ENCODE peak calls at places on chromosomes 11 and 22, in ten cellular contexts. Q is iris pigment epithelial cell; A is kidney epithelial cell; L is kidney tubule cell; G is CD8-positive, alpha-beta T cell; S is activated effector memory CD4-positive, alpha-beta T cell treated with anti-CD3 and anti-CD28 coated beads, Interleukin-2, amount 50 U/mL, for 16 hours; N is hypothalamus; M is AG08395; Y is small intestine; O is HEK293T. D is an unnamed sample.

GRCh38 chr11:94909371-94909820 is 64.0 kb downstream of the CWC15 start:
- DNase-seq in Q (peak; percentile 40), A (no peak), L (peak; percentile 44), G (no peak), S (no peak), N (no peak), M (peak; percentile 88), Y (no peak), O (no peak), D (no peak)

GRCh38 chr22:48365386-48365785 is 1462.3 kb downstream of the BRD1 start:
- DNase-seq in Q (no peak), A (no peak), L (no peak), G (no peak), S (peak; percentile 28), N (no peak), M (no peak), Y (no peak), O (no peak), D (no peak)

GRCh38 chr11:46353706-46354105 is 6.4 kb downstream of the DGKZ start:
- DNase-seq in Q (no peak), A (no peak), L (no peak), G (no peak), S (peak; percentile 80), N (no peak), M (no peak), Y (no peak), O (no peak), D (no peak)

GRCh38 chr11:390175-390574 is 3.8 kb upstream of the PKP3 start:
- DNase-seq in Q (no peak), A (no peak), L (no peak), G (no peak), S (no peak), N (no peak), M (no peak), Y (peak; percentile 65), O (no peak), D (peak; percentile 50)

GRCh38 chr22:45208993-45209838 is 31.5 kb downstream of the KIAA0930 start:
- DNase-seq in Q (peak; percentile 88), A (no peak), L (peak; percentile 42), G (no peak), S (peak; percentile 75), N (peak; percentile 97), M (peak; percentile 72), Y (no peak), O (peak; percentile 54), D (no peak)

GRCh38 chr11:102138223-102138622 is 28.0 kb downstream of the YAP1 start:
- DNase-seq in Q (no peak), A (no peak), L (no peak), G (no peak), S (no peak), N (no peak), M (no peak), Y (no peak), O (no peak), D (no peak)

GRCh38 chr11:73189315-73189714 is 28.8 kb upstream of the P2RY2 start:
- DNase-seq in Q (no peak), A (no peak), L (no peak), G (no peak), S (peak; percentile 25), N (no peak), M (no peak), Y (no peak), O (no peak), D (no peak)

GRCh38 chr11:98207086-98207485 is 813.7 kb upstream of the CNTN5 start:
- DNase-seq in Q (no peak), A (no peak), L (no peak), G (no peak), S (no peak), N (no peak), M (no peak), Y (no peak), O (no peak), D (no peak)

GRCh38 chr11:134666273-134667174 is 254.5 kb upstream of the B3GAT1 start:
- DNase-seq in Q (no peak), A (no peak), L (no peak), G (no peak), S (no peak), N (no peak), M (no peak), Y (no peak), O (no peak), D (no peak)